ENCODE peak calls at places on chromosomes 13 and 19, in seven cellular contexts. One of them, this sample, is unnamed.
A peak's percentile ranks its signal among the peaks of the same experiment; 100 is the strongest.

GRCh38 chr13:103067751-103068563 is 1.7 kb upstream of the SLC10A2 start:
- DNase-seq in lung: no peak
- DNase-seq in adrenal gland: no peak
- DNase-seq in endodermal cell: peak; percentile 86
- DNase-seq in PC-9: no peak
- DNase-seq in WERI-Rb-1: no peak
- DNase-seq in neuronal stem cell: no peak
- DNase-seq in this sample: no peak

GRCh38 chr19:56146904-56147303 is 5.8 kb downstream of the ZNF444 start:
- DNase-seq in lung: no peak
- DNase-seq in adrenal gland: peak; percentile 62
- DNase-seq in endodermal cell: no peak
- DNase-seq in PC-9: no peak
- DNase-seq in WERI-Rb-1: no peak
- DNase-seq in neuronal stem cell: no peak
- DNase-seq in this sample: no peak

GRCh38 chr13:91368676-91369425 is 21.4 kb downstream of the MIR17HG start:
- DNase-seq in lung: no peak
- DNase-seq in adrenal gland: no peak
- DNase-seq in endodermal cell: no peak
- DNase-seq in PC-9: no peak
- DNase-seq in WERI-Rb-1: no peak
- DNase-seq in neuronal stem cell: no peak
- DNase-seq in this sample: no peak

GRCh38 chr13:93147946-93148345 is 78.7 kb upstream of the GPC6 start:
- DNase-seq in lung: no peak
- DNase-seq in adrenal gland: no peak
- DNase-seq in endodermal cell: no peak
- DNase-seq in PC-9: no peak
- DNase-seq in WERI-Rb-1: no peak
- DNase-seq in neuronal stem cell: no peak
- DNase-seq in this sample: no peak

GRCh38 chr13:33394294-33394932 is 108.9 kb upstream of the STARD13 start:
- DNase-seq in lung: no peak
- DNase-seq in adrenal gland: no peak
- DNase-seq in endodermal cell: no peak
- DNase-seq in PC-9: no peak
- DNase-seq in WERI-Rb-1: no peak
- DNase-seq in neuronal stem cell: no peak
- DNase-seq in this sample: no peak

GRCh38 chr13:78409172-78409571 is 194.2 kb downstream of the POU4F1 start:
- DNase-seq in lung: no peak
- DNase-seq in adrenal gland: no peak
- DNase-seq in endodermal cell: no peak
- DNase-seq in PC-9: no peak
- DNase-seq in WERI-Rb-1: no peak
- DNase-seq in neuronal stem cell: no peak
- DNase-seq in this sample: no peak

GRCh38 chr13:90999401-90999800 is 348.1 kb upstream of the MIR17HG start:
- DNase-seq in lung: no peak
- DNase-seq in adrenal gland: no peak
- DNase-seq in endodermal cell: no peak
- DNase-seq in PC-9: no peak
- DNase-seq in WERI-Rb-1: no peak
- DNase-seq in neuronal stem cell: no peak
- DNase-seq in this sample: no peak

GRCh38 chr19:54262470-54262869 is 5.4 kb upstream of the LILRB5 start:
- DNase-seq in lung: no peak
- DNase-seq in adrenal gland: no peak
- DNase-seq in endodermal cell: no peak
- DNase-seq in PC-9: no peak
- DNase-seq in WERI-Rb-1: no peak
- DNase-seq in neuronal stem cell: no peak
- DNase-seq in this sample: no peak

GRCh38 chr13:20498129-20498528 is 27.5 kb downstream of the CRYL1 start:
- DNase-seq in lung: no peak
- DNase-seq in adrenal gland: no peak
- DNase-seq in endodermal cell: no peak
- DNase-seq in PC-9: no peak
- DNase-seq in WERI-Rb-1: no peak
- DNase-seq in neuronal stem cell: no peak
- DNase-seq in this sample: no peak

GRCh38 chr19:46766569-46767317 is 20.5 kb upstream of the STRN4 start:
- DNase-seq in lung: no peak
- DNase-seq in adrenal gland: peak; percentile 61
- DNase-seq in endodermal cell: peak; percentile 90
- DNase-seq in PC-9: peak; percentile 18
- DNase-seq in WERI-Rb-1: peak; percentile 53
- DNase-seq in neuronal stem cell: no peak
- DNase-seq in this sample: no peak

GRCh38 chr13:49464621-49465325 is 20.7 kb downstream of the SETDB2 start:
- DNase-seq in lung: no peak
- DNase-seq in adrenal gland: no peak
- DNase-seq in endodermal cell: no peak
- DNase-seq in PC-9: no peak
- DNase-seq in WERI-Rb-1: no peak
- DNase-seq in neuronal stem cell: no peak
- DNase-seq in this sample: no peak

GRCh38 chr19:2970201-2970838 is 7.0 kb upstream of the TLE6 start:
- DNase-seq in lung: no peak
- DNase-seq in adrenal gland: no peak
- DNase-seq in endodermal cell: no peak
- DNase-seq in PC-9: peak; percentile 74
- DNase-seq in WERI-Rb-1: no peak
- DNase-seq in neuronal stem cell: no peak
- DNase-seq in this sample: no peak

GRCh38 chr13:52127783-52128702 is 830 bp downstream of the NEK5 start:
- DNase-seq in lung: peak; percentile 55
- DNase-seq in adrenal gland: peak; percentile 55
- DNase-seq in endodermal cell: peak; percentile 88
- DNase-seq in PC-9: peak; percentile 68
- DNase-seq in WERI-Rb-1: peak; percentile 41
- DNase-seq in neuronal stem cell: peak; percentile 70
- DNase-seq in this sample: peak; percentile 54

GRCh38 chr13:48562296-48563066 is 29.6 kb upstream of the RCBTB2 start:
- DNase-seq in lung: no peak
- DNase-seq in adrenal gland: no peak
- DNase-seq in endodermal cell: no peak
- DNase-seq in PC-9: no peak
- DNase-seq in WERI-Rb-1: no peak
- DNase-seq in neuronal stem cell: no peak
- DNase-seq in this sample: no peak

GRCh38 chr19:30359936-30360335 is 12.2 kb upstream of the ZNF536 start:
- DNase-seq in lung: no peak
- DNase-seq in adrenal gland: no peak
- DNase-seq in endodermal cell: no peak
- DNase-seq in PC-9: no peak
- DNase-seq in WERI-Rb-1: no peak
- DNase-seq in neuronal stem cell: no peak
- DNase-seq in this sample: no peak

GRCh38 chr19:32256341-32256975 is 89.0 kb upstream of the ZNF507 start:
- DNase-seq in lung: no peak
- DNase-seq in adrenal gland: no peak
- DNase-seq in endodermal cell: no peak
- DNase-seq in PC-9: no peak
- DNase-seq in WERI-Rb-1: no peak
- DNase-seq in neuronal stem cell: no peak
- DNase-seq in this sample: no peak

GRCh38 chr13:113016526-113017295 is 47.7 kb downstream of the MCF2L start:
- DNase-seq in lung: no peak
- DNase-seq in adrenal gland: no peak
- DNase-seq in endodermal cell: no peak
- DNase-seq in PC-9: no peak
- DNase-seq in WERI-Rb-1: no peak
- DNase-seq in neuronal stem cell: no peak
- DNase-seq in this sample: no peak

GRCh38 chr19:38801359-38802095 is 11.2 kb downstream of the LGALS4 start:
- DNase-seq in lung: no peak
- DNase-seq in adrenal gland: no peak
- DNase-seq in endodermal cell: no peak
- DNase-seq in PC-9: no peak
- DNase-seq in WERI-Rb-1: no peak
- DNase-seq in neuronal stem cell: no peak
- DNase-seq in this sample: no peak

GRCh38 chr13:106048386-106048785 is 487.1 kb downstream of the EFNB2 start:
- DNase-seq in lung: no peak
- DNase-seq in adrenal gland: no peak
- DNase-seq in endodermal cell: no peak
- DNase-seq in PC-9: no peak
- DNase-seq in WERI-Rb-1: no peak
- DNase-seq in neuronal stem cell: no peak
- DNase-seq in this sample: no peak

GRCh38 chr19:32647361-32647760 is 27.6 kb downstream of the ANKRD27 start:
- DNase-seq in lung: no peak
- DNase-seq in adrenal gland: no peak
- DNase-seq in endodermal cell: no peak
- DNase-seq in PC-9: no peak
- DNase-seq in WERI-Rb-1: no peak
- DNase-seq in neuronal stem cell: no peak
- DNase-seq in this sample: no peak

GRCh38 chr19:35852029-35852780 is at the start of gene NPHS1:
- DNase-seq in lung: no peak
- DNase-seq in adrenal gland: no peak
- DNase-seq in endodermal cell: no peak
- DNase-seq in PC-9: no peak
- DNase-seq in WERI-Rb-1: peak; percentile 73
- DNase-seq in neuronal stem cell: no peak
- DNase-seq in this sample: no peak
- H3K27me3 ChIP-seq in lung: peaks cover 6% of the 10 kb centered on the region
- H3K27me3 ChIP-seq in adrenal gland: peaks cover 67% of the 10 kb centered on the region
- H3K27me3 ChIP-seq in endodermal cell: peaks cover 77% of the 10 kb centered on the region
- H3K27me3 ChIP-seq in PC-9: peaks cover 98% of the 10 kb centered on the region
- H3K27me3 ChIP-seq in WERI-Rb-1: no peaks in the 10 kb centered on the region
- H3K27me3 ChIP-seq in neuronal stem cell: peaks cover 44% of the 10 kb centered on the region
- H3K27me3 ChIP-seq in this sample: peaks cover 50% of the 10 kb centered on the region

GRCh38 chr19:13978721-13979191 is 26.4 kb downstream of the DCAF15 start:
- DNase-seq in lung: no peak
- DNase-seq in adrenal gland: no peak
- DNase-seq in endodermal cell: no peak
- DNase-seq in PC-9: no peak
- DNase-seq in WERI-Rb-1: no peak
- DNase-seq in neuronal stem cell: peak; percentile 24
- DNase-seq in this sample: no peak

GRCh38 chr19:13977803-13978202 is 25.5 kb downstream of the DCAF15 start:
- DNase-seq in lung: no peak
- DNase-seq in adrenal gland: no peak
- DNase-seq in endodermal cell: no peak
- DNase-seq in PC-9: no peak
- DNase-seq in WERI-Rb-1: no peak
- DNase-seq in neuronal stem cell: no peak
- DNase-seq in this sample: no peak

GRCh38 chr19:13975870-13976269 is 23.6 kb downstream of the DCAF15 start:
- DNase-seq in lung: no peak
- DNase-seq in adrenal gland: no peak
- DNase-seq in endodermal cell: no peak
- DNase-seq in PC-9: no peak
- DNase-seq in WERI-Rb-1: no peak
- DNase-seq in neuronal stem cell: no peak
- DNase-seq in this sample: no peak

GRCh38 chr19:13978306-13978705 is 26.0 kb downstream of the DCAF15 start:
- DNase-seq in lung: peak; percentile 81
- DNase-seq in adrenal gland: peak; percentile 82
- DNase-seq in endodermal cell: peak; percentile 100
- DNase-seq in PC-9: no peak
- DNase-seq in WERI-Rb-1: peak; percentile 41
- DNase-seq in neuronal stem cell: peak; percentile 85
- DNase-seq in this sample: no peak

GRCh38 chr19:13976446-13976845 is 24.1 kb downstream of the DCAF15 start:
- DNase-seq in lung: no peak
- DNase-seq in adrenal gland: no peak
- DNase-seq in endodermal cell: no peak
- DNase-seq in PC-9: no peak
- DNase-seq in WERI-Rb-1: no peak
- DNase-seq in neuronal stem cell: no peak
- DNase-seq in this sample: no peak
- H3K27me3 ChIP-seq in lung: no peaks in the 10 kb centered on the region
- H3K27me3 ChIP-seq in adrenal gland: no peaks in the 10 kb centered on the region
- H3K27me3 ChIP-seq in endodermal cell: no peaks in the 10 kb centered on the region
- H3K27me3 ChIP-seq in PC-9: no peaks in the 10 kb centered on the region
- H3K27me3 ChIP-seq in WERI-Rb-1: no peaks in the 10 kb centered on the region
- H3K27me3 ChIP-seq in neuronal stem cell: no peaks in the 10 kb centered on the region
- H3K27me3 ChIP-seq in this sample: no peaks in the 10 kb centered on the region

GRCh38 chr19:41914906-41915247 is 13.4 kb downstream of the ERFL start:
- DNase-seq in lung: no peak
- DNase-seq in adrenal gland: no peak
- DNase-seq in endodermal cell: no peak
- DNase-seq in PC-9: no peak
- DNase-seq in WERI-Rb-1: no peak
- DNase-seq in neuronal stem cell: no peak
- DNase-seq in this sample: no peak
- H3K27me3 ChIP-seq in lung: no peaks in the 10 kb centered on the region
- H3K27me3 ChIP-seq in adrenal gland: peaks cover 26% of the 10 kb centered on the region
- H3K27me3 ChIP-seq in endodermal cell: peaks cover 99% of the 10 kb centered on the region
- H3K27me3 ChIP-seq in PC-9: peaks cover 39% of the 10 kb centered on the region
- H3K27me3 ChIP-seq in WERI-Rb-1: peaks cover 39% of the 10 kb centered on the region
- H3K27me3 ChIP-seq in neuronal stem cell: peaks cover 81% of the 10 kb centered on the region
- H3K27me3 ChIP-seq in this sample: peaks cover 59% of the 10 kb centered on the region

GRCh38 chr19:42156571-42156970 is 24.3 kb upstream of the POU2F2 start:
- DNase-seq in lung: no peak
- DNase-seq in adrenal gland: no peak
- DNase-seq in endodermal cell: no peak
- DNase-seq in PC-9: no peak
- DNase-seq in WERI-Rb-1: no peak
- DNase-seq in neuronal stem cell: no peak
- DNase-seq in this sample: no peak
- H3K27me3 ChIP-seq in lung: peaks cover 4% of the 10 kb centered on the region
- H3K27me3 ChIP-seq in adrenal gland: peaks cover 3% of the 10 kb centered on the region
- H3K27me3 ChIP-seq in endodermal cell: peaks cover 42% of the 10 kb centered on the region
- H3K27me3 ChIP-seq in PC-9: peaks cover 39% of the 10 kb centered on the region
- H3K27me3 ChIP-seq in WERI-Rb-1: no peaks in the 10 kb centered on the region
- H3K27me3 ChIP-seq in neuronal stem cell: peaks cover 34% of the 10 kb centered on the region
- H3K27me3 ChIP-seq in this sample: peaks cover 86% of the 10 kb centered on the region

GRCh38 chr19:41922220-41922576 is 6.1 kb downstream of the ERFL start:
- DNase-seq in lung: no peak
- DNase-seq in adrenal gland: no peak
- DNase-seq in endodermal cell: no peak
- DNase-seq in PC-9: no peak
- DNase-seq in WERI-Rb-1: no peak
- DNase-seq in neuronal stem cell: no peak
- DNase-seq in this sample: no peak

GRCh38 chr19:41920878-41921277 is 7.4 kb downstream of the ERFL start:
- DNase-seq in lung: no peak
- DNase-seq in adrenal gland: no peak
- DNase-seq in endodermal cell: no peak
- DNase-seq in PC-9: no peak
- DNase-seq in WERI-Rb-1: no peak
- DNase-seq in neuronal stem cell: no peak
- DNase-seq in this sample: no peak

GRCh38 chr19:41923045-41923788 is 5.0 kb downstream of the ERFL start:
- DNase-seq in lung: no peak
- DNase-seq in adrenal gland: no peak
- DNase-seq in endodermal cell: no peak
- DNase-seq in PC-9: no peak
- DNase-seq in WERI-Rb-1: no peak
- DNase-seq in neuronal stem cell: no peak
- DNase-seq in this sample: no peak

GRCh38 chr19:41921280-41922219 is 6.7 kb downstream of the ERFL start:
- DNase-seq in lung: no peak
- DNase-seq in adrenal gland: no peak
- DNase-seq in endodermal cell: peak; percentile 47
- DNase-seq in PC-9: no peak
- DNase-seq in WERI-Rb-1: no peak
- DNase-seq in neuronal stem cell: no peak
- DNase-seq in this sample: no peak

GRCh38 chr19:41922585-41922984 is 5.7 kb downstream of the ERFL start:
- DNase-seq in lung: no peak
- DNase-seq in adrenal gland: no peak
- DNase-seq in endodermal cell: no peak
- DNase-seq in PC-9: no peak
- DNase-seq in WERI-Rb-1: no peak
- DNase-seq in neuronal stem cell: no peak
- DNase-seq in this sample: no peak
- H3K27me3 ChIP-seq in lung: peaks cover 5% of the 10 kb centered on the region
- H3K27me3 ChIP-seq in adrenal gland: peaks cover 61% of the 10 kb centered on the region
- H3K27me3 ChIP-seq in endodermal cell: peaks cover 98% of the 10 kb centered on the region
- H3K27me3 ChIP-seq in PC-9: peaks cover 59% of the 10 kb centered on the region
- H3K27me3 ChIP-seq in WERI-Rb-1: peaks cover 42% of the 10 kb centered on the region
- H3K27me3 ChIP-seq in neuronal stem cell: peaks cover 86% of the 10 kb centered on the region
- H3K27me3 ChIP-seq in this sample: peaks cover 46% of the 10 kb centered on the region

This sample was measured in SJSA1.